ENCODE peak calls at places on chromosomes 13 and 19, in nine cellular contexts. A, M, E, V, I, H, L, G and B are unnamed samples.

GRCh38 chr19:48959341-48960239 is 4.9 kb downstream of the BAX start:
- DNase-seq in A (no peak), M (no peak), E (no peak), V (peak; percentile 55), I (no peak), H (no peak), L (no peak), G (no peak), B (no peak)

GRCh38 chr19:2977686-2978466 is 512 bp downstream of the TLE6 start:
- DNase-seq in A (no peak), M (no peak), E (no peak), V (no peak), I (no peak), H (no peak), L (no peak), G (no peak), B (peak; percentile 65)

GRCh38 chr13:99577934-99578917 is 77.0 kb downstream of the TM9SF2 start:
- DNase-seq in A (no peak), M (no peak), E (no peak), V (peak; percentile 22), I (no peak), H (no peak), L (peak; percentile 41), G (no peak), B (no peak)

GRCh38 chr13:48590141-48590863 is 57.4 kb upstream of the RCBTB2 start:
- DNase-seq in A (no peak), M (no peak), E (no peak), V (no peak), I (no peak), H (no peak), L (no peak), G (no peak), B (no peak)

GRCh38 chr13:43203781-43204180 is 180.4 kb downstream of the DNAJC15 start:
- DNase-seq in A (no peak), M (no peak), E (no peak), V (no peak), I (no peak), H (no peak), L (no peak), G (no peak), B (no peak)

GRCh38 chr19:27773318-27774094 is 1439.4 kb downstream of the UQCRFS1 start:
- DNase-seq in A (no peak), M (no peak), E (no peak), V (no peak), I (no peak), H (no peak), L (peak; percentile 9), G (no peak), B (no peak)

GRCh38 chr13:102870677-102871415 is 25.0 kb downstream of the ERCC5 start:
- DNase-seq in A (peak; percentile 63), M (peak; percentile 56), E (no peak), V (peak; percentile 32), I (peak; percentile 33), H (peak; percentile 55), L (peak; percentile 62), G (no peak), B (peak; percentile 59)

GRCh38 chr13:39684531-39685137 is 29.2 kb downstream of the COG6 start:
- DNase-seq in A (no peak), M (no peak), E (no peak), V (peak; percentile 28), I (no peak), H (no peak), L (no peak), G (no peak), B (no peak)

GRCh38 chr19:49710372-49710951 is 19.5 kb downstream of the CPT1C start:
- DNase-seq in A (no peak), M (no peak), E (no peak), V (peak; percentile 67), I (no peak), H (no peak), L (no peak), G (no peak), B (no peak)

GRCh38 chr19:8396563-8397203 is 6.5 kb downstream of the RAB11B start:
- DNase-seq in A (peak; percentile 75), M (peak; percentile 75), E (peak; percentile 41), V (peak; percentile 69), I (no peak), H (peak; percentile 71), L (peak; percentile 77), G (peak; percentile 79), B (peak; percentile 63)

GRCh38 chr13:20565120-20565736 is 1.7 kb upstream of the IFT88 start:
- DNase-seq in A (no peak), M (no peak), E (no peak), V (peak; percentile 3), I (no peak), H (no peak), L (no peak), G (no peak), B (no peak)

GRCh38 chr13:20566424-20566916 is 487 bp upstream of the IFT88 start:
- DNase-seq in A (no peak), M (no peak), E (peak; percentile 44), V (peak; percentile 76), I (peak; percentile 17), H (no peak), L (peak; percentile 74), G (no peak), B (no peak)

GRCh38 chr13:20570540-20570939 is 3.6 kb downstream of the IFT88 start:
- DNase-seq in A (no peak), M (no peak), E (no peak), V (no peak), I (no peak), H (no peak), L (no peak), G (no peak), B (no peak)

GRCh38 chr13:20567881-20568528 is 1.0 kb downstream of the IFT88 start:
- DNase-seq in A (no peak), M (no peak), E (no peak), V (no peak), I (no peak), H (no peak), L (no peak), G (no peak), B (peak; percentile 25)

GRCh38 chr13:20566917-20567755 is at the start of gene IFT88:
- DNase-seq in A (peak; percentile 93), M (peak; percentile 89), E (peak; percentile 72), V (peak; percentile 86), I (peak; percentile 19), H (peak; percentile 94), L (peak; percentile 89), G (peak; percentile 84), B (peak; percentile 95)
- TF ChIP-seq POLR2A in A (no peak), M (no peak), E (peak; percentile 59), V (peak; percentile 45), I (no peak), H (peak; percentile 86), L (peak; percentile 85), G (no peak), B (peak; percentile 29)

DNA sequence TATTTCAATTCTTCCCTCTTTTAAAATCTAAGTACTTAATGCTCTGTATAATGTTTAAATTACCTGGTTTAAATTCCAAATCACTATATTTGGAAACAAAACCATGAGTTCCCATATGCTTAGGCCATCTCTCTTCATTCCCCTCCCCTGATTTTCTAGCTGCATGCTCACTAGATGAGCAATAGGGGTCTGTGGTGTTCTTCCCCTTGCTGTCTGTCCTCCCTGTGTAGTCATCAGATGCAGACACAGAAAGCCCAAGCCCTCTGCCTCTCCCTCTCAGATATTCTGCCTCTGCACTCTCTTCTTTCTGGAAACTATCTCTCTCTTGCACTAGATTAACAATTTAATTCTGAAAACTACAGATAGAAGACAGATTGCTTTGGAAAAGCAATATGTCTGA is 1730.2 kb downstream of the OLFM4 start:
- DNase-seq in A (no peak), M (no peak), E (no peak), V (no peak), I (no peak), H (no peak), L (no peak), G (no peak), B (no peak)
- TF ChIP-seq POLR2A in A (no peak), M (no peak), E (no peak), V (no peak), I (no peak), H (no peak), L (no peak), G (no peak), B (no peak)

GRCh38 chr19:14366529-14366928 is 14.7 kb upstream of the ADGRE5 start:
- DNase-seq in A (peak; percentile 56), M (peak; percentile 95), E (no peak), V (peak; percentile 84), I (peak; percentile 46), H (peak; percentile 70), L (peak; percentile 64), G (peak; percentile 78), B (peak; percentile 76)
- TF ChIP-seq POLR2A in A (no peak), M (no peak), E (no peak), V (no peak), I (no peak), H (no peak), L (no peak), G (no peak), B (no peak)

GRCh38 chr19:18433039-18433691 is 4.8 kb downstream of the ISYNA1 start:
- DNase-seq in A (no peak), M (no peak), E (no peak), V (no peak), I (no peak), H (no peak), L (peak; percentile 72), G (no peak), B (peak; percentile 45)
- TF ChIP-seq POLR2A in A (no peak), M (no peak), E (no peak), V (no peak), I (no peak), H (no peak), L (no peak), G (no peak), B (no peak)

GRCh38 chr19:43575156-43575950 is at the start of the genes PINLYP and XRCC1:
- DNase-seq in A (peak; percentile 99), M (peak; percentile 98), E (peak; percentile 96), V (peak; percentile 99), I (peak; percentile 95), H (peak; percentile 98), L (peak; percentile 99), G (peak; percentile 97), B (peak; percentile 98)
- TF ChIP-seq POLR2A in A (no peak), M (no peak), E (peak; percentile 43), V (peak; percentile 52), I (peak; percentile 18), H (peak; percentile 37), L (peak; percentile 56), G (peak; percentile 40), B (no peak)